ENCODE peak calls at places on chromosome 2, in ten cellular contexts. E is progenitor cell of endocrine pancreas, L is HepG2, J is fibroblast of the aortic adventitia, H is GM12865, P is foreskin fibroblast, C is tibial nerve, U is vagina, X is GM23338, K is uterus. S is an unnamed sample.

GRCh38 chr2:20622296-20622686 is 28.6 kb downstream of the HS1BP3 start:
- DNase-seq in E (no peak), L (no peak), J (no peak), H (no peak), P (no peak), C (no peak), U (no peak), X (no peak), K (peak), S (no peak)

GRCh38 chr2:164504253-164504652 is 117.0 kb downstream of the GRB14 start:
- DNase-seq in E (no peak), L (peak), J (no peak), H (no peak), P (no peak), C (no peak), U (no peak), X (peak), K (no peak), S (no peak)

GRCh38 chr2:150570712-150571111 is 83.2 kb upstream of the RND3 start:
- DNase-seq in E (no peak), L (no peak), J (peak), H (no peak), P (peak), C (no peak), U (no peak), X (no peak), K (no peak), S (no peak)

GRCh38 chr2:20620271-20620681 is 30.6 kb downstream of the HS1BP3 start:
- DNase-seq in E (no peak), L (no peak), J (no peak), H (no peak), P (no peak), C (no peak), U (no peak), X (no peak), K (peak), S (no peak)

GRCh38 chr2:172402184-172402583 is 25.2 kb upstream of the ITGA6 start:
- DNase-seq in E (no peak), L (no peak), J (no peak), H (no peak), P (no peak), C (no peak), U (no peak), X (no peak), K (no peak), S (no peak)

GRCh38 chr2:72340665-72341064 is 193.0 kb upstream of the CYP26B1 start:
- DNase-seq in E (no peak), L (no peak), J (peak), H (no peak), P (peak), C (no peak), U (no peak), X (peak), K (no peak), S (no peak)

GRCh38 chr2:3483227-3483985 is 35.9 kb downstream of the ADI1 start:
- DNase-seq in E (no peak), L (no peak), J (peak), H (no peak), P (peak), C (peak), U (no peak), X (peak), K (peak), S (no peak)

GRCh38 chr2:118103963-118104942 is 16.0 kb downstream of the INSIG2 start:
- DNase-seq in E (no peak), L (no peak), J (no peak), H (peak), P (no peak), C (no peak), U (no peak), X (no peak), K (no peak), S (no peak)

GRCh38 chr2:148926291-148926961 is 51.4 kb downstream of the KIF5C start:
- DNase-seq in E (no peak), L (peak), J (peak), H (peak), P (peak), C (no peak), U (no peak), X (peak), K (no peak), S (no peak)

GRCh38 chr2:64359176-64359891 is 94.6 kb upstream of the LGALSL start:
- DNase-seq in E (no peak), L (no peak), J (no peak), H (peak), P (no peak), C (no peak), U (no peak), X (no peak), K (no peak), S (no peak)

GRCh38 chr2:12501469-12502147 is 215.1 kb upstream of the TRIB2 start:
- DNase-seq in E (no peak), L (no peak), J (no peak), H (peak), P (no peak), C (no peak), U (no peak), X (no peak), K (peak), S (no peak)

GRCh38 chr2:196383799-196384198 is 212.4 kb upstream of the STK17B start:
- DNase-seq in E (no peak), L (no peak), J (no peak), H (no peak), P (no peak), C (no peak), U (no peak), X (no peak), K (no peak), S (no peak)

GRCh38 chr2:36655456-36655855 is 41.1 kb upstream of the VIT start:
- DNase-seq in E (no peak), L (no peak), J (peak), H (no peak), P (peak), C (no peak), U (no peak), X (no peak), K (peak), S (no peak)

GRCh38 chr2:133365117-133365516 is 203.1 kb downstream of the NCKAP5 start:
- DNase-seq in E (no peak), L (no peak), J (peak), H (no peak), P (peak), C (no peak), U (no peak), X (no peak), K (no peak), S (no peak)

GRCh38 chr2:172806426-172807008 is 70.9 kb downstream of the RAPGEF4 start:
- DNase-seq in E (no peak), L (peak), J (peak), H (peak), P (peak), C (no peak), U (no peak), X (peak), K (no peak), S (no peak)

GRCh38 chr2:95760839-95761525 is 169.2 kb downstream of the TRIM43 start:
- DNase-seq in E (no peak), L (no peak), J (peak), H (no peak), P (peak), C (no peak), U (no peak), X (no peak), K (no peak), S (no peak)

GRCh38 chr2:195390686-195391085 is 266.3 kb upstream of the SLC39A10 start:
- DNase-seq in E (no peak), L (no peak), J (no peak), H (no peak), P (no peak), C (no peak), U (no peak), X (no peak), K (no peak), S (no peak)

GRCh38 chr2:137056704-137057103 is 291.4 kb downstream of the THSD7B start:
- DNase-seq in E (no peak), L (no peak), J (no peak), H (no peak), P (no peak), C (no peak), U (no peak), X (no peak), K (no peak), S (no peak)

GRCh38 chr2:164479460-164479859 is 141.8 kb downstream of the GRB14 start:
- DNase-seq in E (peak), L (peak), J (peak), H (no peak), P (peak), C (no peak), U (no peak), X (peak), K (no peak), S (no peak)

GRCh38 chr2:5365871-5366461 is 326.2 kb upstream of the SOX11 start:
- DNase-seq in E (peak), L (peak), J (no peak), H (peak), P (no peak), C (peak), U (no peak), X (peak), K (no peak), S (peak)

GRCh38 chr2:160209457-160209856 is 9.4 kb upstream of the ITGB6 start:
- DNase-seq in E (no peak), L (no peak), J (peak), H (peak), P (peak), C (no peak), U (no peak), X (no peak), K (no peak), S (no peak)

GRCh38 chr2:55419236-55419513 is 481 bp downstream of the CCDC88A start:
- DNase-seq in E (no peak), L (no peak), J (peak), H (no peak), P (no peak), C (no peak), U (no peak), X (no peak), K (no peak), S (no peak)

GRCh38 chr2:215434447-215435260 is 1.2 kb downstream of the FN1 start:
- DNase-seq in E (no peak), L (no peak), J (peak), H (no peak), P (no peak), C (no peak), U (no peak), X (peak), K (no peak), S (no peak)

GRCh38 chr2:113127646-113128385 is 418 bp downstream of the IL1RN start:
- DNase-seq in E (no peak), L (no peak), J (no peak), H (no peak), P (no peak), C (no peak), U (peak), X (no peak), K (no peak), S (no peak)

GRCh38 chr2:208872591-208872990 is 466.0 kb downstream of the PTH2R start:
- DNase-seq in E (no peak), L (no peak), J (no peak), H (no peak), P (no peak), C (no peak), U (no peak), X (no peak), K (no peak), S (no peak)

GRCh38 chr2:147847746-147848391 is 3.0 kb downstream of the ACVR2A start:
- DNase-seq in E (no peak), L (no peak), J (no peak), H (no peak), P (no peak), C (no peak), U (no peak), X (no peak), K (no peak), S (no peak)

GRCh38 chr2:70686577-70687460 is 81.2 kb downstream of the ADD2 start:
- DNase-seq in E (no peak), L (peak), J (peak), H (peak), P (peak), C (no peak), U (no peak), X (peak), K (no peak), S (no peak)

GRCh38 chr2:69685321-69686048 is 41.9 kb upstream of the AAK1 start:
- DNase-seq in E (no peak), L (peak), J (peak), H (peak), P (no peak), C (no peak), U (no peak), X (no peak), K (no peak), S (no peak)

DNA sequence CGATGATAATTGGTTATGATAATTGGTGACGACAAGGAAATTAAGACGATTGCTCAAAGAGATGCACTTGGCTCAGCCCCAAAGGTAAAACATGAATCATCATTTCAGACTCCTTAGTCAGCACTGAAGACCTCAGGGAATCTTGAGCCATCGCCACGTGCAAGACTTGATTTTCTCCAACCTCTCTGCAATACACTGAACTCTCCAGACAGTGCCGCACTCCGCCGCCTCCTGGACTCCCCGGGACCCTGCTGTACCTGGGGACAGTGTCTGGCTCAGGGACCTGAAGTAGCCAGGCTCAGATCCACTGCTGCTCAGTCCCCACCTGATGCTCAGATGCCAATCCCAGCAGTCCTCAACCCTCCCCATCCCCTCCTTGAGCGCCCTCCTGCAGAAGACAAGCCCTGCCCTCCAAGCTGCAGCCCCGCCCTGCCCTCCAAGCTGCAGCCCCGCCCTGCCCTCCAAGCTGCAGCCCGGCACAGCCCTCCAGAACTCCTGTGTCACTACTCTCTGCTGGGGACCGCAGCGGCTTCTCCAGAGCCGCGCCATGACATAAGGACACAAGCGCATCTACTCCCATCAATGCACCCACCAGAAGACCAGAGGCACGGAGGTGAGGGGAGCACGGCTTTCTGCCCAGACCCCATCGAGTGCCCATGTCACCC is 1.1 kb downstream of the TMEM18 start:
- DNase-seq in E (peak), L (peak), J (peak), H (peak), P (peak), C (no peak), U (peak), X (peak), K (peak), S (peak)
- TF ChIP-seq CTCF in E (peak), L (peak), J (peak), H (no peak), P (peak), C (no peak), U (no peak), X (peak), K (peak), S (no peak)

DNA sequence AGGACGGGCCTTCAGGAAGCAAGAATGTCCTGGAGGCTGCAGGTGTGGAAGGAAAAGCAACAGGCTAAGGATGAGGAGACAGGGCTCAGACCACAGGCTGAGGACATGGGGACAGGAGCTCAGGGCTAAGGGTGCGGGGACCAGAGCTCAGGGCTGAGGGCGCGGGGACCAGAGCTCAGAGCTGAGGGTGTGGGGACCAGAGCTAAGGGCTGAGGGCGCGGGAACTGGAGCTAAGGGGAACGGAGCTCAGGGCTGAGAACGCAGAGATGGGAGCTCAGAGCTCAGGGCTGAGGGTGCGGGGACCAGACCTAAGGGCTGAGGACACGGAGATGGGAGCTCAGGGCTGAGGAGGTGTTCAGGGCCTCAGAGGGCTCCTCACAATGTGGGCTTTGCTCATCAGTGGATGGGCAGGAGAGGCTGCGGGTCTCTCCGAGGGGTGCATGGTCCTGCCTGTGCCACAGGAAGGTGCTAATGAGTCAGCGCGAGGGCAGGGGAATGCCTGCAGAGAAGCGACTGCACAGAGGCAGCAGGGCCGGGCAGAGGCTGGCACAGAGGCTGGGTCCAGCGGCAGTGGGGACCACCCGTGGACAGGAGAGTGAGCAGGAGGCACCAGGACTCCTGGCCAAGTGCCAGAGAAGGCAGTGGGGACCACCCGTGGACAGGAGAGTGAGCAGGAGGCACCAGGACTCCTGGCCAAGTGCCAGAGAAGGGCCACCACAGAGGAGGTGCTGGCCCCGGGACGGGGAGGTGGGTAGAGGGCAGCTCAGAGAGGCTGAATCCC is 271.7 kb downstream of the TWIST2 start:
- DNase-seq in E (no peak), L (no peak), J (no peak), H (no peak), P (no peak), C (no peak), U (no peak), X (no peak), K (no peak), S (no peak)
- TF ChIP-seq CTCF in E (no peak), L (peak), J (no peak), H (no peak), P (no peak), C (no peak), U (no peak), X (peak), K (no peak), S (no peak)

GRCh38 chr2:109712746-109713145 is 81.4 kb upstream of the RGPD5 start:
- DNase-seq in E (no peak), L (no peak), J (no peak), H (no peak), P (no peak), C (no peak), U (peak), X (no peak), K (no peak), S (no peak)

GRCh38 chr2:109718139-109718538 is 76.0 kb upstream of the RGPD5 start:
- DNase-seq in E (no peak), L (no peak), J (no peak), H (no peak), P (no peak), C (no peak), U (no peak), X (no peak), K (no peak), S (no peak)

GRCh38 chr2:109711230-109712125 is 82.6 kb upstream of the RGPD5 start:
- DNase-seq in E (no peak), L (no peak), J (no peak), H (peak), P (no peak), C (no peak), U (peak), X (no peak), K (no peak), S (no peak)

GRCh38 chr2:109712126-109712455 is 82.0 kb upstream of the RGPD5 start:
- DNase-seq in E (no peak), L (no peak), J (no peak), H (no peak), P (no peak), C (no peak), U (peak), X (no peak), K (no peak), S (no peak)

DNA sequence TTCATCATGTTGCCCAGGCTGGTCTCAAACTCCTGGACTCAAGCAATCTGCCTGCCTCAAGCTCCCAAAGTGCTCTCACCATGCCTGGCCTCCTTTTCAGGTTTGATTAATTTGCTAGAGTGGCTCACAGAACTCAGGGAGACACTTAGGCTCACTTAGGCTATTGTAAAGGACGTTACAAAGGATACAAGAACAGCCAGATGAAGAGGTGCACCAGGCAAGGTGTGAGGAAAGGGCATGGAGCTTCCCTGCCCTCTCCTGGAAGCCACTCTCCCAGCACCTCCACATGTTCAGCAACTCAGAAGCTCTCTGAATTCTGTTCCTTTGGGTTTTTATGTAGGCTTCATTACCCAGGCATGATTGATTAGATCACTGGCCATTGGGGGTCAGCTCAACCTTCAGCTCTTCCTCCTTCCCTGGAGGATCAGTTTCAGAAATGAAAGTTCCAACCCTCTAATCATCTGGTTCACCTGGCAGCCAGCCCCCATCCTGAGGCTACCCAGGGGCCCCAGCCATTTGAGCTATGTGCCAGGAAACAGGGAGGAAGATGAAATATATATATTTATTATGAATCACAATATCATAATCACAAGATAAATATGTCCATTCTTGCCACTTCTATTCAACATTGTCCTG is 78.7 kb upstream of the RGPD5 start:
- DNase-seq in E (no peak), L (peak), J (peak), H (peak), P (no peak), C (no peak), U (peak), X (peak), K (no peak), S (no peak)
- TF ChIP-seq CTCF in E (peak), L (peak), J (peak), H (peak), P (peak), C (peak), U (peak), X (peak), K (peak), S (no peak)

GRCh38 chr2:179263015-179263414 is 1.6 kb downstream of the SESTD1 start:
- DNase-seq in E (no peak), L (peak), J (peak), H (no peak), P (no peak), C (no peak), U (no peak), X (no peak), K (no peak), S (no peak)

GRCh38 chr2:179260224-179260623 is 4.4 kb downstream of the SESTD1 start:
- DNase-seq in E (no peak), L (no peak), J (no peak), H (no peak), P (no peak), C (no peak), U (no peak), X (no peak), K (no peak), S (no peak)

GRCh38 chr2:179263460-179264237 is 983 bp downstream of the SESTD1 start:
- DNase-seq in E (peak), L (peak), J (peak), H (peak), P (peak), C (no peak), U (no peak), X (peak), K (peak), S (no peak)

GRCh38 chr2:179262077-179262660 is 2.5 kb downstream of the SESTD1 start:
- DNase-seq in E (no peak), L (no peak), J (peak), H (no peak), P (no peak), C (no peak), U (no peak), X (no peak), K (no peak), S (no peak)

DNA sequence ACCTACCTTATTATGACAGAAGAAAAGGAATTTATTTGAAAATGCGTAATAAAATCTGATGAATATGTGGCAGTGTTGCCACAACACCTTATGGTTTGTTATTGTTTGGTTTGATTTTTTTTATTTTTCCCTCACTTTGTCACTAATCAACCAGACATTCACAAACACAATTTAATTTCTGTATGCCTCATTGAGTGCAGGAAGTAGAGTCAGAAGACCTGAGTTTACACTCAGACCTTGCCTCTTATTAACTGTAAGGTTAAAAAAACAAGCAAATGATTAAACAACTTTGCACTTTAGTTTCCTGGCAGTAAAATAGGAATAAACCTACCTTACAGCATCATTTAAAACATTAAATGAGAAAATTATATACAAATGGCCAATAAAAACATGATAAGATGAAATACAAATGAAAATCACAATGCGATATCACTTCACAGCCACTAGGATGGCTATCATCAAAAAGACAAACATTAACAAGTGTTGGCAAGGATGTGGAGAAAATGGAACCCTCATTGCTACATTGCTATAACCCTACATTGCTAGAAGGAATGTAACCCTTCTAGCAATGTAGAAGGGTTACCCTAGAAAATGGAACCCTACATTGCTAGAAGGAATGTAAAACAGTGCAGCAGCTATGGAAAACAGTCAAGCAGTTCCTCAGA is 3.3 kb downstream of the SESTD1 start:
- DNase-seq in E (no peak), L (no peak), J (no peak), H (no peak), P (no peak), C (no peak), U (no peak), X (no peak), K (no peak), S (no peak)
- TF ChIP-seq CTCF in E (peak), L (no peak), J (peak), H (no peak), P (no peak), C (no peak), U (no peak), X (no peak), K (no peak), S (no peak)

S was measured in omental fat pad.